ENCODE peak calls at places on chromosomes 5 and 9, in eight cellular contexts. K is H9, Q is transverse colon, V is tibial nerve, W is heart right ventricle, X is foreskin fibroblast, F is Calu3, J is PC-3. M is an unnamed sample.
A peak's percentile ranks its signal among the peaks of the same experiment; 100 is the strongest.

GRCh38 chr9:104831681-104832080 is 67.8 kb downstream of the NIPSNAP3B start:
- DNase-seq in J (peak; percentile 26), F (no peak), Q (no peak), W (no peak), X (peak; percentile 59), K (no peak), V (no peak), M (no peak)

GRCh38 chr5:65292196-65292595 is 189.5 kb downstream of the ADAMTS6 start:
- DNase-seq in V (no peak), J (no peak), Q (no peak), W (no peak), F (no peak), X (no peak), K (no peak), M (no peak)

GRCh38 chr5:80736730-80737129 is 81.9 kb upstream of the DHFR start:
- DNase-seq in J (peak; percentile 91), X (no peak), F (peak; percentile 21), Q (no peak), W (no peak), V (no peak), K (no peak), M (no peak)

GRCh38 chr5:72878854-72879253 is 62.4 kb downstream of the TNPO1 start:
- DNase-seq in W (no peak), X (no peak), Q (no peak), V (no peak), F (no peak), K (no peak), J (no peak), M (no peak)

GRCh38 chr5:176806137-176806536 is 4.2 kb upstream of the UNC5A start:
- DNase-seq in J (peak; percentile 41), Q (no peak), K (no peak), F (peak; percentile 48), X (peak; percentile 56), V (no peak), W (no peak), M (no peak)

GRCh38 chr9:72557549-72557948 is 36.1 kb downstream of the TMC1 start:
- DNase-seq in V (no peak), X (peak; percentile 98), K (no peak), Q (peak; percentile 23), F (peak; percentile 43), J (peak; percentile 94), W (no peak), M (peak; percentile 65)

GRCh38 chr9:123643518-123643917 is 286.4 kb downstream of the DENND1A start:
- DNase-seq in V (no peak), J (no peak), X (no peak), F (no peak), Q (peak; percentile 85), W (no peak), K (no peak), M (no peak)

GRCh38 chr9:123679330-123679987 is 250.5 kb downstream of the DENND1A start:
- DNase-seq in F (no peak), J (no peak), X (peak; percentile 79), W (no peak), V (no peak), K (no peak), Q (peak; percentile 59), M (no peak)

GRCh38 chr9:88938181-88938580 is 53.1 kb upstream of the S1PR3 start:
- DNase-seq in X (no peak), J (peak; percentile 68), W (no peak), V (no peak), K (no peak), Q (no peak), F (no peak), M (no peak)

GRCh38 chr5:97694091-97694490 is 511.0 kb upstream of the RIOK2 start:
- DNase-seq in W (no peak), X (no peak), V (no peak), K (no peak), Q (no peak), J (no peak), F (no peak), M (no peak)

GRCh38 chr9:70814597-70814996 is 306.8 kb downstream of the TRPM3 start:
- DNase-seq in F (no peak), K (no peak), J (no peak), X (no peak), W (no peak), V (no peak), Q (no peak), M (no peak)

GRCh38 chr5:18037718-18038117 is 403.5 kb downstream of the TAF11L14 start:
- DNase-seq in X (no peak), J (peak; percentile 60), W (no peak), K (no peak), Q (no peak), F (no peak), V (no peak), M (no peak)

GRCh38 chr9:130927338-130927737 is 11.7 kb downstream of the FIBCD1 start:
- DNase-seq in W (no peak), Q (no peak), F (no peak), X (peak; percentile 50), J (peak; percentile 42), K (no peak), V (no peak), M (no peak)

GRCh38 chr9:70079364-70080103 is 35.9 kb downstream of the MAMDC2 start:
- DNase-seq in V (peak; percentile 22), J (peak; percentile 35), X (peak; percentile 72), Q (no peak), K (no peak), W (no peak), F (peak; percentile 3), M (peak; percentile 32)

GRCh38 chr5:173933901-173934300 is 45.8 kb downstream of the CPEB4 start:
- DNase-seq in J (no peak), K (no peak), F (no peak), V (no peak), X (no peak), Q (no peak), W (no peak), M (no peak)

GRCh38 chr5:68873198-68873597 is 220.6 kb upstream of the SLC30A5 start:
- DNase-seq in K (no peak), Q (no peak), X (no peak), W (no peak), V (no peak), J (no peak), F (no peak), M (no peak)

DNA sequence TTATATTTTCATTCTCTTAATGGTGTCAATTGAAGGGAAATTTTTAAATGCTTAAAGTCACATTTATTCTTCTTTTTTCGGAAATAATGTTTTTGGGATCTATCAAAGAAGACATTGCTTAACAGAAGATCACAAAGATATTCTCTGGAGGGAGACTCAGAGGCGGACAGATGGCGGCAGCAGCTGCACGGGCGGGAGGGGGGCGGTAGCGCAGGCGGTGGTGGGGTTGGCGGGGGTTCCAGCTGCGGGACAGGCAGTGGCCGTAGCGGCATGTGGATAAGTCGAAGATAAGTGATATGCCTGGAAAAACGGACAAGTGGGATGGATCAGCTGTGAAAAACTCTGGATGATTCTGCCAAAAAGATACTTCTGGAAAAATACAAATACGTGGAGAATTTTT is 31.6 kb upstream of the ZDHHC11B start:
- DNase-seq in V (no peak), J (no peak), Q (no peak), K (no peak), X (no peak), W (no peak), F (no peak), M (no peak)
- TF ChIP-seq CTCF in V (no peak), J (no peak), Q (no peak), K (no peak), X (no peak), W (no peak), F (no peak), M (no peak)

GRCh38 chr5:54243483-54244080 is 66.8 kb downstream of the ARL15 start:
- DNase-seq in K (no peak), V (peak; percentile 59), J (peak; percentile 48), Q (peak; percentile 28), W (peak; percentile 21), X (peak; percentile 74), F (peak; percentile 45), M (peak; percentile 24)
- TF ChIP-seq CTCF in K (peak; percentile 90), V (peak; percentile 61), J (peak; percentile 71), Q (peak; percentile 69), W (peak; percentile 56), X (peak; percentile 66), F (peak; percentile 57), M (peak; percentile 77)

DNA sequence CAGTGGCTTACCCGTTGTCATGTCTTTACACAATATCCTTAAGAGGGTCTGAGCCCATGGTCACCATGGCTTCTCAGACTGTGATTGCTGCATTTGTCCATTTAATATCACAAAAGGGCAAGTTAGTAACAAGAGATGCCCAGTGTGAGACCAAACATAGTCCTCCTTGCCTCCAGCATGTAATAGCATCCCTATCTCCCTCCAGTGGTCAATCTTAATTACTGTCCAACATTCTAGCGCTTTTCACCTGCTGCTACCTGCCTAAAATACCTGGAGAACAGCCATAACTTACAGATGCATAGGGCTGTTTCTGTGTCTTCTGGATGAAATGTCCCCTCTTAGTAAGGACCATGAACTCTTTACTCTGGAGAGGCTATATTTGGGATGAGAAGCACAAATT is 267.2 kb upstream of the DAB2 start:
- DNase-seq in K (no peak), J (peak; percentile 70), X (no peak), F (peak; percentile 9), Q (no peak), W (no peak), V (no peak), M (no peak)
- TF ChIP-seq CTCF in K (peak; percentile 64), J (peak; percentile 80), X (no peak), F (peak; percentile 36), Q (peak; percentile 42), W (no peak), V (no peak), M (no peak)

DNA sequence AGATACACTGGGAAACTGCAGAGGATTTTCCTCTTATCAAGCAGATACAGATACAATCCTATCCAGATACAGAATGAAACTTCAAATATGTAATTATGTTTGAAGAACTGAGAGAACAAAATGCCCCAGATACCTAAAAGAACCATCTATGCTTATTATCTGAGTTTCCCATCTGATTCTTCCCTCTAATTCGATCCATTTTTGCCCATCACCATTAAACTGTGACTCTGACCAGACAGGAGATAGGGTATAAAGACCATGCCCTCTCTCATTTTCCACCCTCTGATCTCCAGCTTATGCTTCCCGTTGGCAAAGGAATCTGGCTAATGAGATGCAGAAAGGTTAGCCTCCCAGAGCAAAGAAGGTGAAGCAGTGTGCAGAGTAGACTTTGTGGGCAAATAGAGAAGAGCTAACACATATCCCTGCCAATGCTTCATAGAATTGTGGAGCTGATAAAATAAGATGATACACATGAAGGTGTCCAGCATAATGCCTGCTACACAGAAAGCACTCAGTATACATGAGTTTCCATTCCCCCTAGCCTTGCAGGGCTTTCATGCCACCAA is 130.9 kb upstream of the TARS1 start:
- DNase-seq in K (no peak), F (no peak), J (no peak), V (no peak), W (no peak), X (no peak), Q (no peak), M (no peak)
- TF ChIP-seq CTCF in K (no peak), F (no peak), J (no peak), V (no peak), W (no peak), X (no peak), Q (no peak), M (no peak)

DNA sequence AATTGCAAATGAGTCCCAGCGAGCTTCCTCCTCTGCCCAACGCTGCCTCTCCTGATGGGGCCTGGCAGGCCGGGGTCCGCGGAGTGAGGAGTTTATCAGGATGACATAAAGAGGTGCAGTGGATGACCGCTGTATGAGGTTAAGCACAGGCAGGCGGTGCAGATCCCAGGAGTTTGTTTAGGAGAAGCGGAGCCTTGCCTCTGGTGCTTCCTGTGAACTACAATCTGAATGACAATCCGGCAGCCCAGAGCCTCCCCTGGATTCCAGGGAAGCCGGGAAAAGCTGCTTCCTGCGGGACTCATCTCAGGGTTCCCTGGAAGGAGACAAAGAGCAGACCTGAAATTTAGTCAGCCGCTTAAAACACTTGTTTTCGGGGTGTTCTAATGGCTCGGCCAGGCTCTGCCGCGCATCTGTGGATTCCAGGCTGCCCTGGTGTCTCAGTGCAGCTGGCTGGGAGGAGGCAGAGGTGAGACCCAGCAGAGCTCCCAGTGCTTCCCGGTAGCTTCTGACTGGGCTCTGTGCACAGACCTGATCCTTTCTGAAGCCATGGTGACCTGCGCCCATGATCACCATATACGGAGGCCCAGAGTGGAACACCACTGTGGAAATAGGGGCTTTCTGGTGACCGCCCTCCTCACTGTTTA is 69.9 kb upstream of the IRX4 start:
- DNase-seq in W (no peak), V (no peak), F (no peak), K (peak; percentile 75), Q (no peak), X (no peak), J (no peak), M (no peak)
- TF ChIP-seq CTCF in W (no peak), V (no peak), F (no peak), K (peak; percentile 55), Q (no peak), X (no peak), J (no peak), M (no peak)